ENCODE peak calls at places on chromosomes 11 and 22, in four cellular contexts. X is prostate gland, F is breast epithelium, D is GM10248. T is an unnamed sample.

GRCh38 chr11:37352485-37352884 is 754.4 kb upstream of the RAG2 start:
- DNase-seq in D (no peak), X (no peak), F (no peak), T (no peak)

GRCh38 chr11:70161043-70161625 is 42.0 kb upstream of the FADD start:
- DNase-seq in X (no peak), D (no peak), F (no peak), T (no peak)

GRCh38 chr22:42515896-42516295 is 3.7 kb downstream of the RRP7A start:
- DNase-seq in D (no peak), X (no peak), F (no peak), T (no peak)

GRCh38 chr11:57751676-57752253 is at the start of gene BTBD18:
- DNase-seq in F (no peak), D (peak; percentile 51), X (peak; percentile 49), T (no peak)

GRCh38 chr11:76719281-76719680 is 48.7 kb upstream of the LRRC32 start:
- DNase-seq in F (no peak), D (no peak), X (no peak), T (no peak)

GRCh38 chr11:8356731-8357504 is 93.2 kb upstream of the LMO1 start:
- DNase-seq in F (no peak), X (no peak), D (no peak), T (peak; percentile 35)

GRCh38 chr22:44879301-44879680 is 126.9 kb downstream of the ARHGAP8 start:
- DNase-seq in D (no peak), F (peak; percentile 30), X (no peak), T (no peak)

GRCh38 chr22:39527481-39527961 is 5.0 kb downstream of the RPS19BP1 start:
- DNase-seq in D (no peak), F (no peak), X (peak; percentile 69), T (no peak)

GRCh38 chr22:40797427-40797826 is 21.7 kb downstream of the SLC25A17 start:
- DNase-seq in D (no peak), X (no peak), F (no peak), T (no peak)

GRCh38 chr11:103968685-103969084 is 67.8 kb upstream of the DDI1 start:
- DNase-seq in X (no peak), F (no peak), D (no peak), T (no peak)

GRCh38 chr11:70078796-70079616 is 889 bp downstream of the ANO1 start:
- DNase-seq in F (no peak), D (no peak), X (no peak), T (no peak)

GRCh38 chr11:131506376-131506775 is 136.0 kb downstream of the NTM start:
- DNase-seq in X (no peak), D (no peak), F (no peak), T (no peak)

GRCh38 chr11:34655335-34656008 is 34.6 kb downstream of the EHF start:
- DNase-seq in X (no peak), D (no peak), F (no peak), T (no peak)

GRCh38 chr11:79437274-79437980 is 3.4 kb downstream of the TENM4 start:
- DNase-seq in X (peak; percentile 44), F (peak; percentile 54), D (peak; percentile 22), T (no peak)

GRCh38 chr11:72816404-72816990 is 2.3 kb downstream of the ATG16L2 start:
- DNase-seq in D (no peak), F (no peak), X (no peak), T (no peak)

GRCh38 chr22:46239261-46240048 is 10.6 kb downstream of the CDPF1 start:
- DNase-seq in F (no peak), D (peak; percentile 35), X (no peak), T (no peak)

GRCh38 chr11:3231851-3232744 is at the start of gene MRGPRE:
- DNase-seq in F (no peak), X (no peak), D (peak; percentile 19), T (no peak)

GRCh38 chr11:66080055-66080817 is 10.2 kb downstream of the PACS1 start:
- DNase-seq in D (no peak), X (peak; percentile 67), F (no peak), T (no peak)

GRCh38 chr11:34641456-34641855 is 20.6 kb downstream of the EHF start:
- DNase-seq in X (no peak), F (no peak), D (no peak), T (no peak)

GRCh38 chr22:26259510-26259909 is 90.2 kb downstream of the SEZ6L start:
- DNase-seq in F (no peak), D (no peak), X (no peak), T (no peak)

GRCh38 chr11:16981651-16982194 is 32.5 kb downstream of the PLEKHA7 start:
- DNase-seq in F (peak; percentile 76), X (no peak), D (no peak), T (no peak)

GRCh38 chr11:128891912-128892398 is 799 bp downstream of the KCNJ5 start:
- DNase-seq in F (no peak), D (no peak), X (peak; percentile 43), T (no peak)

GRCh38 chr22:34036936-34037335 is 116.7 kb upstream of the LARGE1 start:
- DNase-seq in D (no peak), X (no peak), F (no peak), T (no peak)

GRCh38 chr11:84234462-84235202 is 948.5 kb upstream of the CCDC90B start:
- DNase-seq in D (no peak), F (no peak), X (no peak), T (no peak)

GRCh38 chr11:130244851-130245250 is 69.9 kb downstream of the ZBTB44 start:
- DNase-seq in D (no peak), F (no peak), X (no peak), T (no peak)

GRCh38 chr22:46750861-46751260 is 11.6 kb upstream of the TBC1D22A start:
- DNase-seq in X (no peak), F (no peak), D (no peak), T (no peak)

GRCh38 chr22:46079093-46079860 is 71.0 kb upstream of the PPARA start:
- DNase-seq in D (no peak), F (peak; percentile 50), X (no peak), T (no peak)

GRCh38 chr11:109302591-109303334 is 119.2 kb upstream of the C11orf87 start:
- DNase-seq in F (no peak), X (no peak), D (no peak), T (no peak)

GRCh38 chr11:60756307-60757032 is at the start of gene MS4A15:
- DNase-seq in F (peak; percentile 2), X (no peak), D (peak; percentile 54), T (no peak)

GRCh38 chr11:6481012-6481923 is at the start of the genes ARFIP2 and TIMM10B:
- DNase-seq in F (peak; percentile 98), D (peak; percentile 99), X (peak; percentile 99), T (peak; percentile 93)

GRCh38 chr22:50613291-50613981 is 12.8 kb downstream of the MAPK8IP2 start:
- DNase-seq in D (no peak), X (peak; percentile 49), F (peak; percentile 59), T (no peak)
- TF ChIP-seq CTCF in D (no peak), X (no peak), F (no peak), T (no peak)

DNA sequence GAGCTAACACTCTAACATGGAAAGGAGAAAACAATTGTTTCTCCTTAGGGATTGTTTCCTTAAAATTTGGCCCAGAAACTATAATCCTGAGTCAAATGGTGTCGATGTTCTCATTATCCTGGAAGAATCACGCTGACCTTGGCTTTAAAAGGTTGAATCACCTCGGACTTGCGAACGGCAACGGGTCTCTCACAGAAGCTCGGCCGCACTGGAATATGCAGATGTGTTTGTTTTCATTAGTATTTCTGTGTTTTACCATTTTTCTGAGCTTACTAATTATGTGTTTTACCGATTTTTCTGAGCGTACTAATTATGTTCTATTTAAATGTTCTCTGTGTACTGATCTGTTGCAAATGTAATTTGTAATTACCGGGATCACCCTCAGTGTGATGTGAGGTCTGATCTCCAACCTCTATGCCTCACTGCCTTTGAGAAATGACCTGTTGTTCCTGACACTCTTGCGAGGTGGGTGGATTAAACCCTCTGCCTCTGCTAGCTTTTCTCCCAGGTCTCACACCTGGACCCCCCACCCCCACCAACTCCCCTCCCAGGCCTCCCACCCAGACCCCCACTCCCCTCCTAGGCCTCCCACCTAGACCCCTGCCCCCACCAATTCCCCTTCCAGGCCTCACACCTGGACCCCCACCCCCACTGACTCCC is 38.3 kb upstream of the BRSK2 start:
- DNase-seq in X (no peak), F (no peak), D (no peak), T (no peak)
- TF ChIP-seq CTCF in X (no peak), F (no peak), D (no peak), T (no peak)

DNA sequence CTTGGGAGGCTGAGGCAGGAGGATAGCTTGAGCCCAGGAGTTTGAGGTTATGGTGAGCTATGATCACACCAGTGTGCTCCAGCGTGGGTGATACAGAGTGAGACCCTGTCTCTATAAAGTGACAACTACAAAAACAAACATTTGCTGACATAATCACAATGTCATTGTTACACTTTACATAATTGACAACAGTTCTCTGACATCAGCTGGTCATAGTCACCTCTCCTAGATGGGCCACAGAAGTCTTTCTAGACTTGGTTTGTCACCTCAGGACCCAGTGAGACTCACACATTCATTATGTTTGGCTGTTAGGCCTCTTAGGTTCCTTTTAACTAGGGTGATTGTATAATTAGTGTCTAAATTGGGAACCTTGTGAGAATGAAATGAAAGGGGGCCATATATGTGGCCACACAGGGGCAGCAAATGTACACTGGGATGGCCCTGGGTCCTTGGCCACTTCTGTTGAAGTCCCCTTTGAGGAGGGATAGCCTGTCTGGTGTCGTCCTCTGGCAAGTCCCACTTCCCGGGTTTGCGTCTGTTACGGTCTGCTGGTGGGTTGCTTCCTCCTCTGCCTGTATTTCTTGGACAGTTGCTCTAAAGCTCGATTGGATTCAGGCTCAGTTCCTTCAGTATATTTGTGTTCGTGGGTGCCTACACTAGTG is 5.8 kb upstream of the PPIL2 start:
- DNase-seq in X (no peak), D (no peak), F (no peak), T (no peak)
- TF ChIP-seq CTCF in X (no peak), D (no peak), F (no peak), T (no peak)

DNA sequence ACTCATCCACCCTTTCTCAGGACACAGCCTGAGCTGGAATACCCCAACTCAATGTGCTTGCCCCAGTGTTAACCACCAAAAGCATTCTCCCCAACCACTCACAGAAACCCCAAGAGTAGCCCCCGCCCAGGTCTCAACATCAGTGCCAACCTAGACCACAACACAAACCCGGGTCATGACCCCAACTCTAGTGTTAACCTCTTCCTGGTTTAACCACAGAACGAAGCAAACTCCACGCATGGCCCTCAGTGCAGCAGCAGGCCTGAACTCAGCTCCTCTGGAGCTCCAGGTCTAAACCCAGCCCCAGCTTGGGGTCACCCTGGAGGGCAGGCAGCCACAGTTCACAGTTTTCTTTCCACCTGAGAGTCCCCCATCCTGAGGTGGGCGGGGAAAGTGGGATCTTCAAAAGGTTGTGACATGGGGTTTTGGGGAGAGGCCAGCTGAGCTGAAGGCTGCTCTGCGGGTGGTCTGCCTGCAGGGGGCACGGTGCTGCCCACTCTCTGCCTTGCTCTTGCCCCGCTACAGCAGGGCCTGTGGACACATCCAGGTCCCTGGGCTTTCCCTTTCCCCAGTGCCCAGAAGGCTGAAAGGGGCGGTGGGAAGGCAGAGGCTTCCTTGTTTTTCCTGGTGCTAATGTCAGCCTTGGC is 37.9 kb downstream of the NECTIN1 start:
- DNase-seq in D (no peak), X (no peak), F (no peak), T (no peak)
- TF ChIP-seq CTCF in D (no peak), X (no peak), F (no peak), T (no peak)

GRCh38 chr22:38235240-38235850 is 33.6 kb downstream of the MAFF start:
- DNase-seq in F (no peak), D (no peak), X (no peak), T (no peak)

GRCh38 chr22:38238519-38239051 is 34.2 kb downstream of the TMEM184B start:
- DNase-seq in X (no peak), D (no peak), F (no peak), T (no peak)

GRCh38 chr22:38236786-38237185 is 35.0 kb downstream of the MAFF start:
- DNase-seq in F (no peak), X (peak; percentile 79), D (no peak), T (no peak)

GRCh38 chr22:38240734-38241252 is 32.0 kb downstream of the TMEM184B start:
- DNase-seq in D (no peak), F (no peak), X (peak; percentile 36), T (no peak)

GRCh38 chr22:38239101-38239761 is 33.6 kb downstream of the TMEM184B start:
- DNase-seq in F (no peak), D (no peak), X (peak; percentile 36), T (no peak)
- TF ChIP-seq CTCF in F (no peak), D (no peak), X (no peak), T (no peak)

T was measured in omental fat pad.